ENCODE peak calls at places on chromosome X, in five cellular contexts. V is HepG2, D is SK-N-SH, C is K562, J is GM12878. W is an unnamed sample.

GRCh38 chrX:45165726-45166125 is 35.0 kb downstream of the DIPK2B start:
- DNase-seq in V (no peak), D (no peak), C (no peak), J (no peak), W (no peak)

GRCh38 chrX:63250253-63250868 is 100.8 kb downstream of the SPIN4 start:
- DNase-seq in V (peak), D (peak), C (peak), J (peak), W (no peak)

GRCh38 chrX:2583194-2584162 is 82.7 kb upstream of the DHRSX start:
- DNase-seq in V (no peak), D (no peak), C (no peak), J (no peak), W (no peak)

GRCh38 chrX:10620121-10620699 is at the start of gene MID1:
- DNase-seq in V (no peak), D (peak), C (no peak), J (no peak), W (peak)

GRCh38 chrX:47623540-47624027 is 3.9 kb upstream of the SYN1 start:
- DNase-seq in V (peak), D (peak), C (peak), J (no peak), W (peak)

GRCh38 chrX:11886745-11887144 is 128.7 kb downstream of the MSL3 start:
- DNase-seq in V (no peak), D (no peak), C (no peak), J (no peak), W (no peak)

GRCh38 chrX:132270699-132271098 is 51.5 kb upstream of the RAP2C start:
- DNase-seq in V (no peak), D (no peak), C (no peak), J (no peak), W (no peak)

GRCh38 chrX:139930923-139931645 is 1.8 kb downstream of the ATP11C start:
- DNase-seq in V (peak), D (peak), C (peak), J (no peak), W (no peak)

GRCh38 chrX:21747523-21747922 is 10.4 kb downstream of the SMPX start:
- DNase-seq in V (no peak), D (no peak), C (no peak), J (no peak), W (no peak)

GRCh38 chrX:130340271-130340670 is 552 bp downstream of the SLC25A14 start:
- DNase-seq in V (no peak), D (no peak), C (no peak), J (no peak), W (no peak)

GRCh38 chrX:10450229-10450958 is 170.0 kb downstream of the MID1 start:
- DNase-seq in V (no peak), D (no peak), C (no peak), J (no peak), W (no peak)

GRCh38 chrX:54357414-54358377 is at the start of gene WNK3:
- DNase-seq in V (peak), D (peak), C (no peak), J (no peak), W (peak)
- H3K9ac ChIP-seq in V (no peak), D (peak), C (no peak), J (no peak), W (peak)

GRCh38 chrX:155441097-155441496 is 17.3 kb downstream of the F8A3 start:
- DNase-seq in V (no peak), D (no peak), C (no peak), J (no peak), W (no peak)

GRCh38 chrX:155435744-155436112 is 22.7 kb downstream of the F8A3 start:
- DNase-seq in V (no peak), D (no peak), C (peak), J (no peak), W (no peak)

GRCh38 chrX:155434906-155435743 is 23.3 kb downstream of the F8A3 start:
- DNase-seq in V (no peak), D (no peak), C (peak), J (no peak), W (no peak)
- TF ChIP-seq EP300 in V (no peak), D (no peak), C (peak), J (no peak), W (no peak)

GRCh38 chrX:13086076-13086475 is 41.7 kb upstream of the FAM9C start:
- DNase-seq in V (no peak), D (no peak), C (no peak), J (no peak), W (no peak)
- H3K9ac ChIP-seq in V (no peak), D (no peak), C (no peak), J (peak), W (no peak)

GRCh38 chrX:72094894-72095293 is 36.8 kb downstream of the RTL5 start:
- DNase-seq in V (no peak), D (peak), C (peak), J (no peak), W (no peak)
- TF ChIP-seq EP300 in V (no peak), D (peak), C (no peak), J (no peak), W (no peak)

GRCh38 chrX:98523521-98523920 is 1639.8 kb downstream of the RPA4 start:
- DNase-seq in V (no peak), D (no peak), C (no peak), J (no peak), W (no peak)
- H3K9ac ChIP-seq in V (no peak), D (no peak), C (no peak), J (no peak), W (no peak)

DNA sequence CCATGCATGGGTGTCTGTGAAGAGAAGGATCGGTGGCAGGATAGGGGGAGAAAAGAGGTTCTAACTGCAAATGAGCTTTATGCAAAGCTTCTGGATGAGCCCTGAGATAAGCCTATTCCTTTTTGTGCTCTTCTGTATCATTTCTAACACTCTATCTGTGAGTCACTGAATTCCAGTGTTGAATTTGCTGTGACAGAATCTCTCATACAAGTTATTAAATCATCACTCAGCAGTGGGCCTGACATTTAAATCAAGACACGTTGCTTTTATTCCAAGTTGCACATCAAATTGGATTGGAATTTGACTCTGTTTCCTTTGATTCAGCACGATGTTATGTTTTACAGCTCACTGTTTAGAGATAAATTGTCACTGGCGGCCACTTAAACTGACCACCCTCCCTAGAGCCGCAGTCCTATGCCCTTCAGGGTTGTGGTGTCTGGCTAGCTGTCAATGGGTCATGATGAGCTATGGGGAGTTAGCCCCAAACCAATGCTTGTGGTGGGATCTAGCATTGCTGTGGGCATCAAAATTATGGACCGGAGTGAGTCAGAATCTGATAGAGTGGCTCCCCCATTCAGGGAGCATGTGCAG is 42.7 kb downstream of the LHFPL1 start:
- DNase-seq in V (no peak), D (no peak), C (no peak), J (no peak), W (no peak)
- TF ChIP-seq EP300 in V (no peak), D (no peak), C (no peak), J (no peak), W (no peak)

DNA sequence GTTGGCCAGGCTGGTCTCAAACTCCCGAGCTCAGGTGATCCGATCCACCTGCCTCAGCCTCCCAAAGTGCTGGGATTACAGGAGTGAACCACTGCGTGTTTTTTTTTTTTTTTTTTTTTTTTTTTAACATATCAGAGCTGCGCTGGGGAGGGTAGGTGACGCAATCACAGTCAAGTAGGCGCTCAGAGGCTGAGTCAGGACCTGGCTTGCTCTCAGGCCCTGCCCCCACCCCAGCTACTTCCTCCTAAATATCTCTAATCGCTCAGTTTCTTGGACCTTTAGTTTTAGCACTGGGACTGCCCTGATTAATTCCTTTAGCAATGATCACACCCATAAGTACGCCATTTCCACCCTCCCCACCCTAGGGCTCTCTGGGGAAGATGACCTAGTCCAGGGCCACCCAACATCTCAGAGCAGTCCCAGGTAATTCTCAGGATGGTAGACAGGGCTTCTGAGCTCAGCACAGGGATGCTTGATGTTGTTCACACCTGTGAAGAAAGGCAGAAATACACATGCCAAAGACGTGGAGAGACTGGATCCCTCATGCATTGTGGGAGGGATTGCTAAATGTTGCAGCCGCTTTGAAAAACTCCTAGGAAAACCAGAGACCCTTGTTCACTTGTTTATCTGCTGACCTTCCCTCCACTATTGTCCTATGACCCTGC is 50.2 kb downstream of the DDX3X start:
- DNase-seq in V (no peak), D (no peak), C (peak), J (no peak), W (no peak)
- H3K9ac ChIP-seq in V (no peak), D (no peak), C (peak), J (no peak), W (no peak)

GRCh38 chrX:107683931-107684330 is 55.6 kb downstream of the PRPS1 start:
- DNase-seq in V (no peak), D (no peak), C (no peak), J (no peak), W (no peak)

GRCh38 chrX:107686026-107686425 is 57.7 kb downstream of the PRPS1 start:
- DNase-seq in V (no peak), D (no peak), C (no peak), J (no peak), W (no peak)

GRCh38 chrX:107684956-107685385 is 56.7 kb downstream of the PRPS1 start:
- DNase-seq in V (no peak), D (no peak), C (peak), J (no peak), W (no peak)

GRCh38 chrX:107686792-107687191 is 58.5 kb downstream of the PRPS1 start:
- DNase-seq in V (no peak), D (no peak), C (no peak), J (no peak), W (no peak)

DNA sequence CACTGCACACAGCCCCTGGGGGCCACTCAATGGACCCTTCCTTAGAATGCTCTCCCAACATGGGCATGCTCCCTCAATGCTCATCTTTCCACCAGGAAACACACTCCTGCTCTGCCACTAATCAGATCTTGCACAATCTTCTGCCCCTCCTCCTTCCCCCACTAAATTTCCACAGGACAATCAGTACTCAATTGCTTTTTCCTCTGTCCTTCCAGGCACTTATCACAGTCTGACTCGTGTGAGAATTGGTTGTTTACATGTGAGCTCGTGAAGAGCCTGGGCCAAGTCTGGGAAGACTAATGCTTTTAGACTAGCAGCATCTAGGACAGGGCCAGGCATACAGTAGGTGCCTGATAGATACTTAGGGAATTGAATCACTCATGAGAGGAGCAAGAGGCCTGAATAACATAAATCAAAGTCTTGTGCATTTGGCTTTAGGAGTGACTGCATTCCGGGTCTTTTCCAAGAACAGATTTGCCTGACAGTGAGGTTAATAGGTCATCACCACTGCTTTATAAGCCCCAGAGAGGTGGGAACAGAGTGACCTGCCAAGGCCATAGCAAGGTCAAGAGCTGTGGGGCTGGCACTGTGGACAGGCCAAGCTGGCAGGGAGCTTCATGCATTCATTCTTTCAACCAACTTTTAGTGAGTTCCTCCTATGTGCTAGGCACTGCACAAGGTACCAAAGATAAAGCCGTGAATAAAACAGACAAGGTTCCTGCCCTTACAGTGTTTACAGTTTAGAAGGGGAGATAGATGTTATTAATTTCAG is 55.0 kb downstream of the PRPS1 start:
- DNase-seq in V (no peak), D (no peak), C (no peak), J (no peak), W (no peak)
- TF ChIP-seq EP300 in V (no peak), D (no peak), C (no peak), J (no peak), W (no peak)